ENCODE peak calls at places on chromosomes 12 and 14, in five cellular contexts. M is hypothalamus, R is GM03348, W is H54, O is OCI-LY7. D is an unnamed sample.

GRCh38 chr14:39417014-39417413 is 15.2 kb downstream of the FBXO33 start:
- DNase-seq in W (no peak), O (no peak), R (no peak), M (no peak), D (no peak)

GRCh38 chr14:97848351-97848980 is 1051.3 kb downstream of the VRK1 start:
- DNase-seq in R (no peak), W (no peak), O (no peak), M (no peak), D (no peak)

GRCh38 chr12:116759783-116760581 is 21.9 kb downstream of the RNFT2 start:
- DNase-seq in M (no peak), W (no peak), R (no peak), O (no peak), D (no peak)

GRCh38 chr12:93363854-93364297 is 13.8 kb upstream of the NUDT4 start:
- DNase-seq in O (no peak), R (no peak), W (no peak), M (no peak), D (no peak)

GRCh38 chr12:75913502-75914110 is 118.0 kb downstream of the PHLDA1 start:
- DNase-seq in W (no peak), R (no peak), O (peak; percentile 38), M (no peak), D (no peak)

GRCh38 chr12:3523728-3524127 is 32.7 kb downstream of the PRMT8 start:
- DNase-seq in R (no peak), O (no peak), W (no peak), M (no peak), D (no peak)

GRCh38 chr12:122951979-122952892 is 14.0 kb downstream of the ABCB9 start:
- DNase-seq in R (peak; percentile 91), M (peak; percentile 37), W (peak; percentile 77), O (peak; percentile 83), D (peak; percentile 62)

GRCh38 chr12:130418261-130418660 is 80.6 kb downstream of the PIWIL1 start:
- DNase-seq in O (no peak), W (no peak), M (no peak), R (no peak), D (no peak)

GRCh38 chr12:93050026-93050747 is 121.1 kb upstream of the EEA1 start:
- DNase-seq in W (no peak), O (no peak), M (no peak), R (peak; percentile 42), D (no peak)

GRCh38 chr12:41055875-41056577 is 132.1 kb upstream of the PDZRN4 start:
- DNase-seq in R (no peak), M (no peak), W (no peak), O (no peak), D (no peak)

GRCh38 chr12:93415723-93416464 is 25.9 kb downstream of the UBE2N start:
- DNase-seq in M (no peak), W (no peak), R (peak; percentile 49), O (no peak), D (no peak)

GRCh38 chr12:101743242-101743641 is 4.0 kb upstream of the SYCP3 start:
- DNase-seq in R (no peak), W (no peak), M (no peak), O (peak; percentile 12), D (no peak)

GRCh38 chr14:54106802-54107377 is 150.3 kb upstream of the BMP4 start:
- DNase-seq in W (peak; percentile 5), M (no peak), O (no peak), R (peak; percentile 57), D (no peak)

GRCh38 chr12:131905640-131906091 is 11.2 kb downstream of the ULK1 start:
- DNase-seq in R (no peak), M (no peak), O (no peak), W (no peak), D (no peak)

GRCh38 chr12:42742691-42743090 is 153.1 kb upstream of the PRICKLE1 start:
- DNase-seq in W (no peak), R (no peak), M (no peak), O (no peak), D (no peak)

GRCh38 chr14:67663633-67664032 is 10.8 kb downstream of the VTI1B start:
- DNase-seq in M (no peak), W (no peak), O (no peak), R (no peak), D (no peak)

GRCh38 chr12:77648716-77649115 is 182.0 kb upstream of the NAV3 start:
- DNase-seq in O (no peak), W (no peak), R (peak; percentile 21), M (no peak), D (no peak)

GRCh38 chr12:79451988-79452387 is 238.8 kb downstream of the PAWR start:
- DNase-seq in M (no peak), W (peak; percentile 57), R (peak; percentile 82), O (no peak), D (peak; percentile 15)

GRCh38 chr12:111819191-111820158 is 22.6 kb upstream of the MAPKAPK5 start:
- DNase-seq in O (peak; percentile 59), R (no peak), W (no peak), M (no peak), D (no peak)

GRCh38 chr14:72710212-72710611 is 183.7 kb downstream of the DPF3 start:
- DNase-seq in R (peak; percentile 48), O (no peak), W (no peak), M (no peak), D (no peak)

GRCh38 chr14:104986487-104987164 is 1.0 kb downstream of the CLBA1 start:
- DNase-seq in M (no peak), R (no peak), O (no peak), W (no peak), D (no peak)

GRCh38 chr12:8493084-8493483 is 20.2 kb upstream of the CLEC4D start:
- DNase-seq in R (no peak), M (no peak), W (no peak), O (peak; percentile 1), D (no peak)

GRCh38 chr12:42180990-42181611 is 36.4 kb upstream of the GXYLT1 start:
- DNase-seq in W (no peak), M (no peak), R (peak; percentile 30), O (no peak), D (peak; percentile 10)

GRCh38 chr12:113465808-113466769 is 5.6 kb downstream of the LHX5 start:
- DNase-seq in W (no peak), R (no peak), O (no peak), M (no peak), D (no peak)

GRCh38 chr12:111121840-111122239 is 201.5 kb upstream of the MYL2 start:
- DNase-seq in W (no peak), O (no peak), M (no peak), R (no peak), D (no peak)

GRCh38 chr12:32534698-32535097 is 135.3 kb downstream of the FGD4 start:
- DNase-seq in O (no peak), M (no peak), W (no peak), R (no peak), D (no peak)

GRCh38 chr14:68653754-68654153 is 139.1 kb downstream of the ZFP36L1 start:
- DNase-seq in W (no peak), R (no peak), O (no peak), M (no peak), D (no peak)

GRCh38 chr14:79661762-79662161 is 549.5 kb downstream of the DIO2 start:
- DNase-seq in O (no peak), W (no peak), M (no peak), R (no peak), D (no peak)

GRCh38 chr12:121304306-121304705 is 7.8 kb upstream of the CAMKK2 start:
- DNase-seq in R (no peak), W (no peak), O (no peak), M (no peak), D (no peak)

D was measured in hippocampal formation.